ENCODE peak calls at places on chromosomes 13 and 19, in eight cellular contexts. T is WTC11, G is heart right ventricle, N is keratinocyte, R is cardiac fibroblast, Y is GM23338, J is thoracic aorta, E is foreskin fibroblast. D is an unnamed sample.
A peak's percentile ranks its signal among the peaks of the same experiment; 100 is the strongest.

GRCh38 chr13:112733661-112734379 is 44.0 kb downstream of the ATP11A start:
- DNase-seq in T (peak; percentile 77), G (no peak), N (no peak), R (no peak), Y (peak; percentile 83), J (no peak), E (no peak), D (no peak)

GRCh38 chr19:39327318-39327717 is 6.7 kb upstream of the LRFN1 start:
- DNase-seq in T (no peak), G (no peak), N (no peak), R (no peak), Y (peak; percentile 56), J (no peak), E (no peak), D (no peak)

GRCh38 chr19:45659096-45659729 is 8.8 kb upstream of the GIPR start:
- DNase-seq in T (no peak), G (no peak), N (no peak), R (no peak), Y (no peak), J (no peak), E (no peak), D (no peak)

GRCh38 chr13:28376604-28377003 is 118.3 kb downstream of the FLT1 start:
- DNase-seq in T (no peak), G (no peak), N (no peak), R (no peak), Y (no peak), J (no peak), E (no peak), D (no peak)

GRCh38 chr13:25807562-25807961 is 244.3 kb downstream of the SHISA2 start:
- DNase-seq in T (no peak), G (no peak), N (no peak), R (no peak), Y (no peak), J (no peak), E (no peak), D (no peak)

GRCh38 chr19:51351266-51351990 is 9.5 kb upstream of the VSIG10L start:
- DNase-seq in T (no peak), G (no peak), N (no peak), R (no peak), Y (no peak), J (no peak), E (no peak), D (no peak)

GRCh38 chr19:3683866-3684816 is 16.1 kb downstream of the PIP5K1C start:
- DNase-seq in T (no peak), G (no peak), N (no peak), R (no peak), Y (no peak), J (no peak), E (peak; percentile 66), D (peak; percentile 87)

GRCh38 chr19:720691-721160 is 12.0 kb downstream of the PALM start:
- DNase-seq in T (no peak), G (no peak), N (no peak), R (no peak), Y (peak; percentile 51), J (no peak), E (no peak), D (no peak)

GRCh38 chr19:1088419-1089066 is 6.6 kb downstream of the POLR2E start:
- DNase-seq in T (no peak), G (no peak), N (no peak), R (no peak), Y (no peak), J (no peak), E (no peak), D (no peak)

GRCh38 chr19:12603714-12604113 is 6.9 kb downstream of the ZNF490 start:
- DNase-seq in T (no peak), G (no peak), N (no peak), R (no peak), Y (no peak), J (no peak), E (no peak), D (no peak)

GRCh38 chr13:73334459-73334858 is 275.7 kb downstream of the KLF5 start:
- DNase-seq in T (no peak), G (no peak), N (peak; percentile 81), R (peak; percentile 13), Y (no peak), J (no peak), E (peak; percentile 24), D (no peak)

GRCh38 chr19:41424335-41425173 is 2.6 kb downstream of the B3GNT8 start:
- DNase-seq in T (no peak), G (no peak), N (no peak), R (no peak), Y (no peak), J (no peak), E (no peak), D (no peak)

DNA sequence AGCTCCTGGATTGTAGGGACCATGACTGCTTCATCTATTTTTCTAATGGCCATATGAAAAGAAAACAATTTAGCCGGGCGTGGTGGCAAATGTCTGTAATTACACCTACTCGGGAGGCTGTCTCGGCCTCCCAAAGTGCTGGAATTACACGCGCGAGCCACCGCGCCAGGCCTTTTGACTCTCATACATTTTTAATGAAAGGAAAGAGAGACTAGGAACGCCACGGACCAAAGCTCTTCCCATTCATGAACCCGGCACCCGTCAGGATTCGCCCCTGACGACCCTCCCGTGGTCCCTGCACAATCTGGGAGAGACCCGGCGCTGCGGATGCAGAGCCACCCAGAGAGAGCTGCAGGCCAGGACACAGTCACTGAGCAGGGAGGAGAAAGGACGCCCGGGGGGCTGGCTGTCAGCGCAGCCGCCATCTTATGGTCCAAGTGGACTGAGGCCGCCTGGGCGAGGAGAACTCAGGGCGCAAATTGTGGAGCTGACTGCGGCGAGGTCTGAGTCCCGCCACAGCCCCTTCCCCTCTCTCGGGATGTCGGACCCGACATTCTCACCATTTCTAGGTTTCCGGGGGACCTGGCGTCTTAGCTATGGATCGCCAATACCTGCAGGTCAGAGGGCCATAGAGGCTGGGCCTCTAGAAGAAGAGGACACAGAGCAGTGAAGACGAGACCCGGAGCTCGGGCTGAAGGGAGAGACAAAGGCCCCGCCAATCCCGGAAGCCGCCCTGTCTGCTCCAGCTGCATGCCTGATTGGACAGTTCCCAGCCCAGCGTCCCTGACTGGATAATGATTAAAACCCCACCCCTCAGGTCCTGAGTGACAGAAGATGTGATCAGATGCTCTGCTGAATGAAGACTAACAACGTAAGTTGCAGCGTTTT is at the start of gene ZNF681:
- DNase-seq in T (peak; percentile 87), G (peak; percentile 84), N (no peak), R (peak; percentile 83), Y (peak; percentile 97), J (peak; percentile 72), E (peak; percentile 53), D (peak; percentile 95)
- TF ChIP-seq CTCF in T (no peak), G (no peak), N (peak; percentile 19), R (peak; percentile 6), Y (no peak), J (peak; percentile 22), E (no peak), D (peak; percentile 57)

DNA sequence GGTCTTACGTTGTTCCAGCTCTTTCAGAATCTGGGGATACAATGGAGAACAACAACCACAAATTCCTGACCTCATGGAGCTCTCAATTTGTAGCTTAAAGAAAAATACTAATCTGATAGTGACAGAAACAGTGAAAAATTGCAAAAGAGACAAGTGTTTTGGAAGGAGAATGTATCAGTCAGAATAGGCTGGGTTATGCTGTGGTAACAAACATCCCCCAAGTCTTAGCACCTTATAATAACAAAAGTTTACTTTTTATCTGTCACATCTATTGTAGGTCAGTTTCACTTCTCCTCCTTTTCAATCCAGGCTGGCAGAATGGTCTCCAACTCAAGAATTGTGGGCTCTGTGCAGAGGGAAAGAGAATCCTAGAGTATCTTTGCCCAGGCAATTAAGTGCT is 9.5 kb downstream of the FAM187B start:
- DNase-seq in T (no peak), G (no peak), N (no peak), R (no peak), Y (no peak), J (no peak), E (no peak), D (no peak)
- TF ChIP-seq CTCF in T (no peak), G (no peak), N (no peak), R (no peak), Y (no peak), J (no peak), E (no peak), D (no peak)

GRCh38 chr13:76884167-76884566 is 2.0 kb downstream of the KCTD12 start:
- DNase-seq in T (peak; percentile 59), G (peak; percentile 35), N (no peak), R (peak; percentile 72), Y (peak; percentile 77), J (no peak), E (peak; percentile 46), D (no peak)
- TF ChIP-seq CTCF in T (no peak), G (peak; percentile 51), N (peak; percentile 32), R (peak; percentile 44), Y (peak; percentile 50), J (peak; percentile 36), E (peak; percentile 30), D (peak; percentile 47)

GRCh38 chr13:103297083-103297482 is 230.9 kb upstream of the SLC10A2 start:
- DNase-seq in T (no peak), G (no peak), N (no peak), R (no peak), Y (no peak), J (no peak), E (no peak), D (no peak)

GRCh38 chr13:103303078-103303651 is 236.9 kb upstream of the SLC10A2 start:
- DNase-seq in T (no peak), G (no peak), N (no peak), R (no peak), Y (no peak), J (no peak), E (no peak), D (no peak)

GRCh38 chr13:103299079-103299478 is 232.9 kb upstream of the SLC10A2 start:
- DNase-seq in T (peak; percentile 78), G (no peak), N (no peak), R (no peak), Y (peak; percentile 84), J (no peak), E (no peak), D (no peak)
- TF ChIP-seq CTCF in T (peak; percentile 13), G (no peak), N (no peak), R (no peak), Y (peak; percentile 49), J (no peak), E (no peak), D (no peak)

D was measured in chondrocyte.